ENCODE peak calls at places on chromosomes 5 and 9, in seven cellular contexts. C is left lung, K is body of pancreas, G is astrocyte, Z is heart left ventricle, R is lung, F is AG10803. W is an unnamed sample.

GRCh38 chr5:34522599-34523381 is 133.3 kb upstream of the RAI14 start:
- DNase-seq in C (peak), K (peak), G (peak), Z (peak), R (peak), F (peak), W (peak)

GRCh38 chr5:179241764-179242370 is 103.4 kb downstream of the ADAMTS2 start:
- DNase-seq in C (peak), K (peak), G (no peak), Z (no peak), R (no peak), F (no peak), W (no peak)

GRCh38 chr5:109413463-109413862 is 3.7 kb upstream of the PJA2 start:
- DNase-seq in C (no peak), K (peak), G (peak), Z (peak), R (no peak), F (peak), W (no peak)

GRCh38 chr5:179310439-179311090 is 34.7 kb downstream of the ADAMTS2 start:
- DNase-seq in C (peak), K (peak), G (no peak), Z (peak), R (no peak), F (no peak), W (no peak)

GRCh38 chr5:80225189-80225588 is 30.7 kb downstream of the SERINC5 start:
- DNase-seq in C (no peak), K (no peak), G (no peak), Z (no peak), R (no peak), F (no peak), W (no peak)

GRCh38 chr5:35789732-35790461 is 66.8 kb upstream of the IL7R start:
- DNase-seq in C (no peak), K (no peak), G (peak), Z (no peak), R (no peak), F (peak), W (no peak)

GRCh38 chr5:88555658-88556057 is 287.0 kb upstream of the TMEM161B start:
- DNase-seq in C (no peak), K (no peak), G (peak), Z (no peak), R (no peak), F (no peak), W (no peak)

GRCh38 chr5:57692582-57693487 is 210.2 kb upstream of the ACTBL2 start:
- DNase-seq in C (peak), K (peak), G (peak), Z (peak), R (peak), F (peak), W (peak)

GRCh38 chr5:150126199-150126920 is 29.3 kb downstream of the PDGFRB start:
- DNase-seq in C (no peak), K (no peak), G (no peak), Z (no peak), R (no peak), F (no peak), W (no peak)

GRCh38 chr5:147685991-147686390 is 96.5 kb downstream of the JAKMIP2 start:
- DNase-seq in C (no peak), K (no peak), G (peak), Z (no peak), R (no peak), F (no peak), W (no peak)

GRCh38 chr9:71472400-71472799 is 295.9 kb downstream of the CEMIP2 start:
- DNase-seq in C (no peak), K (no peak), G (no peak), Z (no peak), R (no peak), F (no peak), W (no peak)

GRCh38 chr5:34585601-34586104 is 70.5 kb upstream of the RAI14 start:
- DNase-seq in C (no peak), K (peak), G (peak), Z (no peak), R (no peak), F (peak), W (peak)

GRCh38 chr5:150368526-150368925 is 11.0 kb downstream of the TCOF1 start:
- DNase-seq in C (no peak), K (no peak), G (no peak), Z (no peak), R (no peak), F (no peak), W (no peak)

GRCh38 chr5:156640751-156641241 is 209.3 kb upstream of the PPP1R2B start:
- DNase-seq in C (no peak), K (no peak), G (peak), Z (no peak), R (no peak), F (peak), W (no peak)

GRCh38 chr9:133725886-133726285 is 12.3 kb downstream of the SARDH start:
- DNase-seq in C (no peak), K (no peak), G (no peak), Z (no peak), R (peak), F (no peak), W (no peak)

GRCh38 chr9:127980056-127980705 is 608 bp downstream of the EEIG1 start:
- DNase-seq in C (no peak), K (peak), G (no peak), Z (peak), R (no peak), F (no peak), W (peak)

GRCh38 chr5:38921174-38921573 is 75.4 kb downstream of the OSMR start:
- DNase-seq in C (no peak), K (no peak), G (no peak), Z (no peak), R (no peak), F (no peak), W (no peak)

GRCh38 chr5:139636975-139637408 is 11.2 kb upstream of the CXXC5 start:
- DNase-seq in C (no peak), K (no peak), G (peak), Z (no peak), R (no peak), F (peak), W (no peak)

GRCh38 chr5:180121799-180122198 is 50.2 kb upstream of the RNF130 start:
- DNase-seq in C (no peak), K (no peak), G (no peak), Z (no peak), R (no peak), F (no peak), W (peak)

GRCh38 chr9:127779136-127779981 is 893 bp upstream of the SH2D3C start:
- DNase-seq in C (no peak), K (no peak), G (no peak), Z (no peak), R (no peak), F (no peak), W (no peak)

GRCh38 chr9:69755205-69755604 is 4.6 kb downstream of the PTAR1 start:
- DNase-seq in C (no peak), K (no peak), G (no peak), Z (no peak), R (no peak), F (no peak), W (no peak)

GRCh38 chr5:167951121-167951520 is 340.3 kb upstream of the WWC1 start:
- DNase-seq in C (no peak), K (no peak), G (no peak), Z (no peak), R (no peak), F (no peak), W (no peak)

GRCh38 chr5:116046261-116046660 is 14.0 kb downstream of the ARL14EPL start:
- DNase-seq in C (no peak), K (no peak), G (no peak), Z (no peak), R (no peak), F (no peak), W (no peak)

GRCh38 chr9:134343637-134344036 is 17.4 kb downstream of the RXRA start:
- DNase-seq in C (peak), K (no peak), G (no peak), Z (no peak), R (no peak), F (no peak), W (no peak)

GRCh38 chr5:127011151-127011550 is 19.2 kb downstream of the MARCHF3 start:
- DNase-seq in C (no peak), K (no peak), G (peak), Z (peak), R (no peak), F (peak), W (no peak)

GRCh38 chr5:111242606-111243005 is 18.4 kb downstream of the CAMK4 start:
- DNase-seq in C (no peak), K (no peak), G (no peak), Z (no peak), R (no peak), F (no peak), W (no peak)

GRCh38 chr5:38515081-38515480 is 41.4 kb downstream of the LIFR start:
- DNase-seq in C (no peak), K (no peak), G (no peak), Z (no peak), R (no peak), F (no peak), W (no peak)

GRCh38 chr9:128108784-128109709 is 18.5 kb downstream of the PTGES2 start:
- DNase-seq in C (no peak), K (no peak), G (no peak), Z (peak), R (no peak), F (no peak), W (no peak)

GRCh38 chr5:157521704-157522029 is 53.9 kb downstream of the ADAM19 start:
- DNase-seq in C (no peak), K (no peak), G (no peak), Z (no peak), R (no peak), F (no peak), W (no peak)

GRCh38 chr9:99807276-99807852 is 14.3 kb upstream of the NR4A3 start:
- DNase-seq in C (peak), K (peak), G (peak), Z (peak), R (peak), F (peak), W (peak)

GRCh38 chr5:77851229-77852067 is 75.3 kb upstream of the TBCA start:
- DNase-seq in C (no peak), K (peak), G (no peak), Z (no peak), R (no peak), F (peak), W (no peak)

GRCh38 chr9:91676042-91676441 is 252.4 kb upstream of the NFIL3 start:
- DNase-seq in C (no peak), K (no peak), G (peak), Z (no peak), R (no peak), F (no peak), W (no peak)

GRCh38 chr9:114883709-114884108 is 46.7 kb downstream of the TNFSF8 start:
- DNase-seq in C (no peak), K (no peak), G (no peak), Z (no peak), R (no peak), F (no peak), W (no peak)

GRCh38 chr9:134835455-134835854 is 45.2 kb upstream of the FCN2 start:
- DNase-seq in C (no peak), K (no peak), G (no peak), Z (no peak), R (no peak), F (no peak), W (no peak)

GRCh38 chr9:29078063-29078660 is 1504.9 kb upstream of the C9orf72 start:
- DNase-seq in C (no peak), K (no peak), G (peak), Z (no peak), R (no peak), F (no peak), W (no peak)

GRCh38 chr5:32909207-32909606 is 198.1 kb downstream of the NPR3 start:
- DNase-seq in C (no peak), K (no peak), G (peak), Z (no peak), R (no peak), F (peak), W (no peak)

GRCh38 chr9:98222885-98223640 is 30.6 kb upstream of the CORO2A start:
- DNase-seq in C (no peak), K (no peak), G (peak), Z (no peak), R (no peak), F (peak), W (peak)

GRCh38 chr5:38069360-38069759 is 189.0 kb upstream of the EGFLAM start:
- DNase-seq in C (no peak), K (peak), G (peak), Z (no peak), R (no peak), F (no peak), W (no peak)

GRCh38 chr5:33725846-33726245 is 165.9 kb downstream of the ADAMTS12 start:
- DNase-seq in C (no peak), K (no peak), G (peak), Z (no peak), R (no peak), F (peak), W (no peak)

GRCh38 chr5:538271-538771 is 14.1 kb upstream of the SLC9A3 start:
- DNase-seq in C (no peak), K (no peak), G (no peak), Z (peak), R (no peak), F (no peak), W (no peak)

DNA sequence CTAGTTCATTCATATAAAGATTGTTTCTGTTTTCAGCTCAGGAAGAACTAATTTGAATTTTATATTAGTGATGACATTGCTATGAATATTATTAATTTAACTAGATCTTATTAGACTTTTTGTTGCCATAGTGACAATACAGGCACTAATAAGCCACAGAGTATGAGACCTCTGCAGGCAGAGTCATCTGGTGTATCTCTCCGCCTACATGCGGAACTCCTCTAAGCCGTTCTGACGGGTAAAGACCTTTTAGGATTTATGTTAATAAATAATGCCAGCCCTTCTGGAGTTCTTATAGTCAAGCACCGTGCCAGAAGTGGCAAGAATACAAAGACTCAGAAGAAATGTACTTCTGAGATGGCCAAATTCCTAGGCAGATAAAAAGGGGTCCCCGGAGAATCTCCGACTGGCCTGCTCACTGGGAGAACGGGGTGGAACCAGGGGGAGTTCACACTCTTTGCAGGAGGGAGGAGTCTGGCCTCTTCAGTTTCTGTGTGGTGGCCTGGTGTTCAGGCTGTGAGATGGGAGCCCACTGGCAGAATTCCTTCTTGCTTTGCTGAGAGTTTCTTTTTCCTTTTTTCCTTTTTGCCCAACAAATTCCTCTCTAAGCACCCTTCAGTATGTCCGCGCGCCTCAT is 85.1 kb upstream of the IL12B start:
- DNase-seq in C (no peak), K (no peak), G (no peak), Z (no peak), R (no peak), F (peak), W (no peak)
- H3K4me3 ChIP-seq in C (no peak), K (no peak), G (no peak), Z (no peak), R (no peak), F (peak), W (no peak)

GRCh38 chr5:134101686-134102439 is 12.6 kb upstream of the TCF7 start:
- DNase-seq in C (peak), K (peak), G (no peak), Z (peak), R (peak), F (no peak), W (no peak)
- H3K4me3 ChIP-seq in C (no peak), K (no peak), G (no peak), Z (no peak), R (no peak), F (no peak), W (no peak)

GRCh38 chr9:103661663-103662062 is 432.4 kb upstream of the SMC2 start:
- DNase-seq in C (no peak), K (no peak), G (no peak), Z (no peak), R (no peak), F (no peak), W (no peak)
- H3K4me3 ChIP-seq in C (no peak), K (no peak), G (no peak), Z (no peak), R (no peak), F (no peak), W (no peak)

GRCh38 chr9:136116360-136117098 is 2.1 kb downstream of the TMEM250 start:
- DNase-seq in C (no peak), K (no peak), G (no peak), Z (no peak), R (no peak), F (no peak), W (no peak)
- H3K4me3 ChIP-seq in C (no peak), K (no peak), G (no peak), Z (no peak), R (no peak), F (no peak), W (no peak)

DNA sequence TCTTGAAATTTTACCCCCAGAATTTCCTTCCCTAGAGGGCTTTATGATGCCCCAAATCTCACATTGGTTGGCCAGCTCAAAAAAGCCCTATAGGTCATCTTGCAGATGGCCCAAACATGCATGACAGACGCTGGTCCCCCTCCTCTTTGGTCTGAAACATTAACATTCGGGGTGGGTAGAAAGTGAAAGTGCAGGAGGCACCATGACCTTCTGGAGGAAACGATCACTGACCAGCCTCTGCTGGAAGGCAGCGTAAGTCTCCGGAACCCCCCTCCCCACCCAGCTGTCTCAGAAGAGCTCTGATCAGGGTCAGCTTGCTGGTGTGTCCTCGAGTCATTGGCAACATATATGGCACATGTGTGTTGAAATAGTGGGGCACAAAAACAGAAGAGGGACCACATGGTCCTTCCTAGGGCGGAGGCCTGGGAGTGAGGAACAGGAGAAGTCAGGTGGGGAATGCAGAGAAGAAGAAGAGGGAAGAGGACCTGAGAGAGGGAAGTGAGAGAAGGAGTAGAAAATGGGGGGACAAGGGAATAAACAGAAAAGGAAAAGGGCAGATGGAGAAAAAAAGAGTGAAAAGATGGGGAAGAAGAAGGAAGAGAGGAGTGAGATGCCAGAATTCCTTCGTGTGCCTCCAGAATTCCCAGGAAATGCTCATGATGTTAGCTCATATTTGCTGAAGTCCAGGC is 46.2 kb downstream of the IL31RA start:
- DNase-seq in C (no peak), K (no peak), G (no peak), Z (no peak), R (no peak), F (no peak), W (no peak)
- H3K4me3 ChIP-seq in C (no peak), K (no peak), G (peak), Z (no peak), R (no peak), F (peak), W (peak)

GRCh38 chr5:10762178-10762775 is 1.2 kb upstream of the DAP start:
- DNase-seq in C (peak), K (peak), G (no peak), Z (peak), R (peak), F (no peak), W (no peak)
- H3K4me3 ChIP-seq in C (peak), K (no peak), G (peak), Z (no peak), R (no peak), F (no peak), W (no peak)

GRCh38 chr9:124765439-124765835 is 5.7 kb downstream of the NR6A1 start:
- DNase-seq in C (no peak), K (no peak), G (no peak), Z (no peak), R (no peak), F (no peak), W (no peak)

GRCh38 chr9:124766815-124767554 is 4.1 kb downstream of the NR6A1 start:
- DNase-seq in C (no peak), K (no peak), G (no peak), Z (no peak), R (no peak), F (no peak), W (no peak)

GRCh38 chr9:124762633-124763032 is 8.5 kb downstream of the NR6A1 start:
- DNase-seq in C (no peak), K (no peak), G (no peak), Z (no peak), R (no peak), F (no peak), W (no peak)

GRCh38 chr9:124766326-124766725 is 4.8 kb downstream of the NR6A1 start:
- DNase-seq in C (no peak), K (no peak), G (no peak), Z (no peak), R (no peak), F (no peak), W (no peak)

DNA sequence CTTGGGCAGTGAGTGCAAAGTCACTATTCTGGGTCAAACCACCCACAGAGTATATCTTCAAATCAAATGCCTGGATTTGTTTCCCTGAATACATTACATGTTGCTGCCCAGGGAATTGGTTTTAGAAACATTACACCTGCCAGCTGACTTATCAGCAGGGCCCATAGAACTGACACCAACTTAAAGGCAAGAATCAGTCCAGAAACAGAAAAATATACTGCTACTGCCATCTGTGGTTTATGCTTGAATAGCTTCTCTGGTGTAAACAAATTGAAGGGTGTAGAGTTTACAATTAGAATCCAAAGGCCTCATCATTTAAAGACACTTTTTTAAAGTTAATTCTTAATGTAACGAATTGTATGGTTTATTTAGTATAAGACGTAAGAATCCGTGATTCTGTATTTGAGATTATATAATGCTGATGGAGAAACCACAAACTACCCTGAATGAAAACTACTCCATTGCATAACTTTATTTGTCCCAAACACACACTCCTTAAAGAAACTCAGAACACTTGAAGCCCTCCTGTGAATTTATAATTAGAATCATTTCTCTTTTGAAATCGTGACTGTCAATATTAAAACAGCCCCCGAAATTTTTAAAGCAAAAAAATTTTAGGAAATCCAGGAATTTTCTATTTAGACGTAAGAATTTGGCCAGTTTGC is 6.2 kb downstream of the NR6A1 start:
- DNase-seq in C (no peak), K (no peak), G (no peak), Z (no peak), R (no peak), F (peak), W (no peak)
- H3K4me3 ChIP-seq in C (no peak), K (no peak), G (no peak), Z (no peak), R (no peak), F (no peak), W (no peak)

GRCh38 chr5:55223988-55224240 is 3.2 kb downstream of the MCIDAS start:
- DNase-seq in C (no peak), K (no peak), G (no peak), Z (no peak), R (no peak), F (no peak), W (no peak)
- H3K4me3 ChIP-seq in C (no peak), K (no peak), G (no peak), Z (no peak), R (no peak), F (no peak), W (no peak)

GRCh38 chr5:128020012-128020411 is 63.6 kb upstream of the SLC12A2 start:
- DNase-seq in C (no peak), K (no peak), G (no peak), Z (no peak), R (no peak), F (no peak), W (no peak)
- H3K4me3 ChIP-seq in C (no peak), K (no peak), G (no peak), Z (no peak), R (no peak), F (no peak), W (no peak)

GRCh38 chr9:137441935-137442321 is 771 bp upstream of the ENTPD8 start:
- DNase-seq in C (no peak), K (no peak), G (no peak), Z (no peak), R (no peak), F (no peak), W (no peak)
- H3K4me3 ChIP-seq in C (no peak), K (no peak), G (no peak), Z (peak), R (no peak), F (no peak), W (peak)